ENCODE peak calls at places on chromosomes 16 and 17, in five cellular contexts. Q is stomach, Y is heart left ventricle, H is tibial nerve, G is gastrocnemius medialis. A is an unnamed sample.

GRCh38 chr17:50063516-50064252 is 7.8 kb downstream of the ITGA3 start:
- DNase-seq in H (no peak), G (no peak), Q (no peak), Y (no peak), A (peak; percentile 43)

GRCh38 chr17:49486012-49486641 is 9.0 kb upstream of the NGFR start:
- DNase-seq in H (no peak), Q (no peak), G (no peak), Y (no peak), A (no peak)

GRCh38 chr17:76050226-76051070 is 21.9 kb downstream of the SRP68 start:
- DNase-seq in Q (no peak), H (no peak), G (no peak), Y (no peak), A (no peak)

GRCh38 chr17:64183815-64184397 is 54.0 kb upstream of the ERN1 start:
- DNase-seq in H (no peak), Y (no peak), G (no peak), Q (no peak), A (no peak)

GRCh38 chr17:38572665-38573365 is 32.9 kb downstream of the SRCIN1 start:
- DNase-seq in G (no peak), Y (no peak), H (no peak), Q (peak; percentile 34), A (no peak)

GRCh38 chr17:55190748-55191147 is 74.0 kb upstream of the HLF start:
- DNase-seq in H (no peak), Y (no peak), Q (no peak), G (no peak), A (no peak)

GRCh38 chr17:2035549-2036490 is 5.9 kb downstream of the DPH1 start:
- DNase-seq in Y (no peak), G (no peak), Q (no peak), H (no peak), A (no peak)

GRCh38 chr17:38752930-38753506 is 477 bp downstream of the PSMB3 start:
- DNase-seq in Y (no peak), Q (no peak), G (no peak), H (no peak), A (no peak)

GRCh38 chr16:58243528-58244004 is 45.7 kb upstream of the CSNK2A2 start:
- DNase-seq in Q (no peak), G (no peak), Y (no peak), H (no peak), A (peak; percentile 18)

GRCh38 chr17:76139801-76140660 is 1.0 kb downstream of the FOXJ1 start:
- DNase-seq in G (no peak), Q (no peak), H (no peak), Y (no peak), A (no peak)

GRCh38 chr16:15983898-15984297 is 34.5 kb downstream of the ABCC1 start:
- DNase-seq in Q (no peak), G (no peak), Y (peak; percentile 59), H (no peak), A (no peak)

GRCh38 chr17:78322858-78323455 is 36.9 kb downstream of the SOCS3 start:
- DNase-seq in H (peak; percentile 60), G (no peak), Q (no peak), Y (peak; percentile 78), A (no peak)

GRCh38 chr17:39929657-39930407 is 2.3 kb downstream of the LRRC3C start:
- DNase-seq in H (no peak), Y (no peak), G (no peak), Q (no peak), A (no peak)

GRCh38 chr17:62627219-62627903 is at the start of gene MRC2:
- DNase-seq in Y (peak; percentile 77), H (peak; percentile 47), G (no peak), Q (no peak), A (no peak)
- TF ChIP-seq CTCF in Y (no peak), H (no peak), G (no peak), Q (no peak), A (no peak)

GRCh38 chr17:82734987-82735866 is at the start of gene FN3K:
- DNase-seq in Q (peak; percentile 74), G (peak; percentile 30), Y (peak; percentile 75), H (peak; percentile 31), A (peak; percentile 74)
- TF ChIP-seq POLR2A in Q (no peak), G (peak; percentile 69), Y (peak; percentile 55), H (no peak), A (peak; percentile 39)

DNA sequence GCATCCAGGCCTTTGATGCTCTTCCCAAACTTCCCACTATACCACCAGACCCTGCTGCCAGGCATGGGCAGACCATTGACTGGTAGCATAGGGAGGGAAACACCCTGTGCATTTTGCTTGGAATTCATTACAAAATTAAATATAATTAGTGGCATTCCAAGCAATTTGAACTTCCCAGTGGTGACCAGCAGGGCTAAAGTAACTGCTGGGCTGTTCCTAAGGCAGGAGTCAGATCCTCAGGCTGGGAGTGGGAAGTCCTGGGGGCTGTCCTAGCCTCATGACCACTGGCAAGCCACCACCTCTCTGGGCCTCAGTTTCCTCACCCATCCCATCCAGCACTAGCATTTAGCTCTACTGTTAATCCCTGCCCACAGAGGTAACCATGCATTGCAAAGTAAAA is 3.7 kb downstream of the PRR15L start:
- DNase-seq in G (no peak), Q (no peak), Y (no peak), H (no peak), A (no peak)
- TF ChIP-seq CTCF in G (no peak), Q (no peak), Y (no peak), H (no peak), A (no peak)

GRCh38 chr16:2682209-2683021 is at the start of gene KCTD5:
- DNase-seq in Y (peak; percentile 96), H (peak; percentile 97), Q (peak; percentile 98), G (peak; percentile 95), A (peak; percentile 98)
- TF ChIP-seq POLR2A in Y (peak; percentile 89), H (peak; percentile 79), Q (no peak), G (peak; percentile 91), A (peak; percentile 89)

GRCh38 chr17:17887752-17888304 is 51.0 kb upstream of the SREBF1 start:
- DNase-seq in H (no peak), Q (no peak), G (no peak), Y (no peak), A (no peak)

GRCh38 chr17:17889922-17890321 is 53.1 kb upstream of the SREBF1 start:
- DNase-seq in H (no peak), Y (no peak), Q (no peak), G (no peak), A (no peak)

GRCh38 chr17:17886747-17887146 is 50.0 kb upstream of the SREBF1 start:
- DNase-seq in Q (no peak), H (no peak), G (no peak), Y (no peak), A (no peak)

GRCh38 chr17:17888371-17888770 is 51.6 kb upstream of the SREBF1 start:
- DNase-seq in Y (no peak), H (no peak), Q (no peak), G (no peak), A (no peak)

DNA sequence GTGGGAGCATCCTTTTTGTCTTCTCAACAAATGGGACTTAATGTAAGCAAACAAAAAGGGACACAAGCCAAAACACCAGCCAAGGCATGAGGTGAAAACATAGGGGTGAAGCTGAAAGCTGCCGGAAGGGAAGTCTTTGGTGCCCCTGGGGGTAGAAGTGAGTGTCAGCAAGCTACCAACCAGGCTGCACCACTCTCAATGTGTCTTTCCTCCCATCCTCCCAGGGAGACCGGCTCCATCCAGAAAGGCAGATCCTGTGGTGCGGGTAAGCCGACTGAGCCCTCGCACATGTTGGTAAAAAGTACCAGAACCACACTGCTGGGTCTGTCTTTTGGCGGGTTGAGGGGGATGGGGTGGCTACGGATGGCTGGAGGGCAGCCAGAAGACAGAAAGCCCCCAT is 52.0 kb upstream of the SREBF1 start:
- DNase-seq in Y (no peak), H (no peak), G (no peak), Q (no peak), A (no peak)
- TF ChIP-seq CTCF in Y (no peak), H (no peak), G (no peak), Q (no peak), A (no peak)

DNA sequence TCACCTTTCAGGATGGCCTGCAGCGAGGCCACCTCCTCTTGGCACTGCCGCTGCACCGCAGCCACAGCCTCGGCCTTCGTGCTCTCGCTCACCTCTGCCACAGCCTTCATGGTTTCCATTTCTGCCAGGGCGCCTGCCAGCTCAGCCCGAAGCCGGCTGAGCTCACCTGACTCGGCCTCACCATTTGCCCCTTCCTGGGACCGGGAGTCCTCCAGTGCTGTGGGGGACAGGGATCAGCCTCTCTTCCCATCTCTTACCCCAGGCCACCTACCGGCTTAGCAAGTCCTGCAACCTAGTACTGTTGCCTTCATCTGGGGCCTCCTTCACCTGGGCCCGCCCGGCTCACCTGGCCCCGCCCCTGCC is 658 bp downstream of the RABEP2 start:
- DNase-seq in G (no peak), Q (no peak), H (no peak), Y (no peak), A (peak; percentile 64)
- TF ChIP-seq POLR2A in G (no peak), Q (no peak), H (no peak), Y (no peak), A (no peak)